ENCODE peak calls at places on chromosomes 4 and X, in ten cellular contexts. One of them, this sample, is unnamed.

GRCh38 chrX:124263743-124264142 is 68.7 kb upstream of the TEX13D start:
- DNase-seq in psoas muscle: no peak
- DNase-seq in mucosa of descending colon: no peak
- DNase-seq in fibroblast of the aortic adventitia: no peak
- DNase-seq in AG04450: no peak
- DNase-seq in dorsolateral prefrontal cortex: no peak
- DNase-seq in brain microvascular endothelial cell: no peak
- DNase-seq in left ventricle myocardium inferior: no peak
- DNase-seq in hepatocyte: no peak
- DNase-seq in AG09309: no peak
- DNase-seq in this sample: no peak

GRCh38 chr4:160091631-160092030 is 988.8 kb downstream of the RAPGEF2 start:
- DNase-seq in AG04450: no peak
- DNase-seq in hepatocyte: no peak
- DNase-seq in AG09309: no peak
- DNase-seq in psoas muscle: no peak
- DNase-seq in mucosa of descending colon: no peak
- DNase-seq in brain microvascular endothelial cell: no peak
- DNase-seq in left ventricle myocardium inferior: no peak
- DNase-seq in dorsolateral prefrontal cortex: no peak
- DNase-seq in fibroblast of the aortic adventitia: no peak
- DNase-seq in this sample: no peak

GRCh38 chr4:77215107-77215506 is 58.1 kb downstream of the CCNG2 start:
- DNase-seq in AG04450: no peak
- DNase-seq in brain microvascular endothelial cell: no peak
- DNase-seq in fibroblast of the aortic adventitia: no peak
- DNase-seq in psoas muscle: no peak
- DNase-seq in left ventricle myocardium inferior: no peak
- DNase-seq in mucosa of descending colon: no peak
- DNase-seq in hepatocyte: no peak
- DNase-seq in dorsolateral prefrontal cortex: no peak
- DNase-seq in AG09309: no peak
- DNase-seq in this sample: no peak

GRCh38 chrX:57952320-57952678 is 42.0 kb upstream of the ZXDA start:
- DNase-seq in dorsolateral prefrontal cortex: no peak
- DNase-seq in AG04450: no peak
- DNase-seq in mucosa of descending colon: peak; percentile 13
- DNase-seq in fibroblast of the aortic adventitia: no peak
- DNase-seq in left ventricle myocardium inferior: peak; percentile 15
- DNase-seq in psoas muscle: peak; percentile 27
- DNase-seq in hepatocyte: no peak
- DNase-seq in brain microvascular endothelial cell: no peak
- DNase-seq in AG09309: no peak
- DNase-seq in this sample: peak; percentile 1

GRCh38 chr4:9762823-9763475 is 18.5 kb upstream of the DRD5 start:
- DNase-seq in mucosa of descending colon: peak; percentile 24
- DNase-seq in left ventricle myocardium inferior: no peak
- DNase-seq in AG09309: peak; percentile 25
- DNase-seq in AG04450: peak; percentile 3
- DNase-seq in brain microvascular endothelial cell: peak; percentile 62
- DNase-seq in psoas muscle: no peak
- DNase-seq in fibroblast of the aortic adventitia: peak; percentile 74
- DNase-seq in hepatocyte: peak; percentile 86
- DNase-seq in dorsolateral prefrontal cortex: peak; percentile 36
- DNase-seq in this sample: peak; percentile 87

GRCh38 chrX:46551494-46552128 is 6.4 kb upstream of the ZNF674 start:
- DNase-seq in brain microvascular endothelial cell: peak; percentile 77
- DNase-seq in hepatocyte: peak; percentile 25
- DNase-seq in left ventricle myocardium inferior: no peak
- DNase-seq in AG04450: no peak
- DNase-seq in psoas muscle: no peak
- DNase-seq in AG09309: no peak
- DNase-seq in mucosa of descending colon: no peak
- DNase-seq in fibroblast of the aortic adventitia: peak; percentile 74
- DNase-seq in dorsolateral prefrontal cortex: no peak
- DNase-seq in this sample: peak; percentile 32

GRCh38 chr4:119729815-119730643 is 101.4 kb upstream of the PDE5A start:
- DNase-seq in hepatocyte: peak; percentile 77
- DNase-seq in brain microvascular endothelial cell: peak; percentile 98
- DNase-seq in left ventricle myocardium inferior: no peak
- DNase-seq in fibroblast of the aortic adventitia: peak; percentile 97
- DNase-seq in AG04450: peak; percentile 84
- DNase-seq in psoas muscle: no peak
- DNase-seq in dorsolateral prefrontal cortex: no peak
- DNase-seq in AG09309: peak; percentile 70
- DNase-seq in mucosa of descending colon: peak; percentile 64
- DNase-seq in this sample: peak; percentile 69

GRCh38 chr4:114694770-114695169 is 96.2 kb downstream of the UGT8 start:
- DNase-seq in hepatocyte: peak; percentile 46
- DNase-seq in AG09309: peak; percentile 1
- DNase-seq in psoas muscle: no peak
- DNase-seq in left ventricle myocardium inferior: no peak
- DNase-seq in mucosa of descending colon: no peak
- DNase-seq in fibroblast of the aortic adventitia: peak; percentile 49
- DNase-seq in dorsolateral prefrontal cortex: no peak
- DNase-seq in brain microvascular endothelial cell: peak; percentile 3
- DNase-seq in AG04450: no peak
- DNase-seq in this sample: peak; percentile 41

GRCh38 chr4:138010639-138011038 is 231.5 kb downstream of the SLC7A11 start:
- DNase-seq in fibroblast of the aortic adventitia: no peak
- DNase-seq in psoas muscle: no peak
- DNase-seq in brain microvascular endothelial cell: no peak
- DNase-seq in left ventricle myocardium inferior: no peak
- DNase-seq in hepatocyte: no peak
- DNase-seq in mucosa of descending colon: no peak
- DNase-seq in AG04450: no peak
- DNase-seq in AG09309: no peak
- DNase-seq in dorsolateral prefrontal cortex: no peak
- DNase-seq in this sample: no peak

GRCh38 chr4:138014664-138015288 is 227.4 kb downstream of the SLC7A11 start:
- DNase-seq in psoas muscle: no peak
- DNase-seq in dorsolateral prefrontal cortex: no peak
- DNase-seq in mucosa of descending colon: no peak
- DNase-seq in hepatocyte: no peak
- DNase-seq in AG04450: no peak
- DNase-seq in fibroblast of the aortic adventitia: no peak
- DNase-seq in left ventricle myocardium inferior: no peak
- DNase-seq in AG09309: no peak
- DNase-seq in brain microvascular endothelial cell: no peak
- DNase-seq in this sample: no peak

DNA sequence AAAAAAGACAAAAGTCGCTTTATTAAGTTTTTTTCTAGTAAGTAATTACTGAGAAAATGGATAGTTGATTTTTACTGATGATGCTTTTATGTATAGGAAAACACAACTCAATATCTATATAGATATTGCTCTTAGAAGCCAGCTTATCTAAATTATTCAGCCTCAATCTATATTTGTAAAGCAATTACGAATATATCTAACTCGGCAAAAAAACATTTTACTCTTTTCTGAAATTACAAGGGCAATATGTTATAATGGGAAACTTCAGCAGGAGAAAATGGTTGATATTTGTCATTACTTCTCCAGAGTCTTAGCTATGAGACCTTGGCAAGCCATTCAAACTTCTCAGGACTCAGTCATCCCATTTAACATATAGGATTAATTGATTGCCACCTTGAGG is 228.5 kb downstream of the SLC7A11 start:
- DNase-seq in hepatocyte: no peak
- DNase-seq in brain microvascular endothelial cell: no peak
- DNase-seq in psoas muscle: no peak
- DNase-seq in dorsolateral prefrontal cortex: no peak
- DNase-seq in AG09309: no peak
- DNase-seq in fibroblast of the aortic adventitia: no peak
- DNase-seq in left ventricle myocardium inferior: no peak
- DNase-seq in AG04450: no peak
- DNase-seq in mucosa of descending colon: no peak
- DNase-seq in this sample: no peak
- TF ChIP-seq CTCF in hepatocyte: no peak
- TF ChIP-seq CTCF in brain microvascular endothelial cell: no peak
- TF ChIP-seq CTCF in psoas muscle: no peak
- TF ChIP-seq CTCF in dorsolateral prefrontal cortex: no peak
- TF ChIP-seq CTCF in AG09309: no peak
- TF ChIP-seq CTCF in fibroblast of the aortic adventitia: no peak
- TF ChIP-seq CTCF in left ventricle myocardium inferior: no peak
- TF ChIP-seq CTCF in AG04450: no peak
- TF ChIP-seq CTCF in mucosa of descending colon: no peak
- TF ChIP-seq CTCF in this sample: no peak

DNA sequence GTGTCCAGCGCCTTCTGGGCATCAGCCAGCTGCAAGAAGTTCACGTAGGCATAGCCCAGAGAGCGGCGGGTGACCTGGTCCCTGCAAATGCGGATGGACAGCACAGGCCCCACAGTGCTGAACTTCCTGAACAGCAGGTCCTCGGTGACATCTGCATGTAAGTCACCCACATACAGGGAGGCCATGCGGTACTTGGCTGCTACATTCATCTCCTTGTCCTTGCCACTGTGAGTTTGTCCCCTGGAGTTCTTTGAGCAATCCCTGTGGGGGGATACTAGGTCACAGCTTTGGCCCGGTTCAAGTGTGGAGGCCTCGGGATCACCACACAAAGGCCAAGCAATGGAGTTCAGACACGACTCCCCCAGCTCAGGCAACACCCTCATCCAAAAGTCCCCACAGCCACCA is 776 bp downstream of the PABPC4L start:
- DNase-seq in AG04450: no peak
- DNase-seq in psoas muscle: no peak
- DNase-seq in left ventricle myocardium inferior: no peak
- DNase-seq in brain microvascular endothelial cell: no peak
- DNase-seq in dorsolateral prefrontal cortex: no peak
- DNase-seq in AG09309: no peak
- DNase-seq in fibroblast of the aortic adventitia: no peak
- DNase-seq in mucosa of descending colon: no peak
- DNase-seq in hepatocyte: no peak
- DNase-seq in this sample: no peak
- H3K4me3 ChIP-seq in AG04450: peak overlapping the region; percentile 57
- H3K4me3 ChIP-seq in psoas muscle: peak overlapping the region; percentile 68
- H3K4me3 ChIP-seq in left ventricle myocardium inferior: peak overlapping the region; percentile 71
- H3K4me3 ChIP-seq in brain microvascular endothelial cell: peak overlapping the region; percentile 54
- H3K4me3 ChIP-seq in dorsolateral prefrontal cortex: peak overlapping the region; percentile 48
- H3K4me3 ChIP-seq in AG09309: peak overlapping the region; percentile 20
- H3K4me3 ChIP-seq in fibroblast of the aortic adventitia: peak overlapping the region; percentile 39
- H3K4me3 ChIP-seq in mucosa of descending colon: no peak overlapping the region
- H3K4me3 ChIP-seq in hepatocyte: peak overlapping the region; percentile 36
- H3K4me3 ChIP-seq in this sample: peak overlapping the region; percentile 46

GRCh38 chrX:55161581-55161980 is 58.6 kb upstream of the PAGE5 start:
- DNase-seq in fibroblast of the aortic adventitia: peak; percentile 4
- DNase-seq in psoas muscle: no peak
- DNase-seq in brain microvascular endothelial cell: no peak
- DNase-seq in left ventricle myocardium inferior: no peak
- DNase-seq in AG09309: no peak
- DNase-seq in mucosa of descending colon: no peak
- DNase-seq in hepatocyte: no peak
- DNase-seq in AG04450: no peak
- DNase-seq in dorsolateral prefrontal cortex: no peak
- DNase-seq in this sample: no peak

GRCh38 chrX:55159556-55159955 is 60.6 kb upstream of the PAGE5 start:
- DNase-seq in AG09309: no peak
- DNase-seq in AG04450: no peak
- DNase-seq in left ventricle myocardium inferior: no peak
- DNase-seq in brain microvascular endothelial cell: no peak
- DNase-seq in dorsolateral prefrontal cortex: no peak
- DNase-seq in fibroblast of the aortic adventitia: no peak
- DNase-seq in psoas muscle: no peak
- DNase-seq in hepatocyte: no peak
- DNase-seq in mucosa of descending colon: no peak
- DNase-seq in this sample: no peak

GRCh38 chrX:55163171-55163570 is 57.0 kb upstream of the PAGE5 start:
- DNase-seq in psoas muscle: no peak
- DNase-seq in fibroblast of the aortic adventitia: no peak
- DNase-seq in AG09309: no peak
- DNase-seq in hepatocyte: no peak
- DNase-seq in left ventricle myocardium inferior: no peak
- DNase-seq in mucosa of descending colon: no peak
- DNase-seq in dorsolateral prefrontal cortex: no peak
- DNase-seq in AG04450: no peak
- DNase-seq in brain microvascular endothelial cell: no peak
- DNase-seq in this sample: no peak

DNA sequence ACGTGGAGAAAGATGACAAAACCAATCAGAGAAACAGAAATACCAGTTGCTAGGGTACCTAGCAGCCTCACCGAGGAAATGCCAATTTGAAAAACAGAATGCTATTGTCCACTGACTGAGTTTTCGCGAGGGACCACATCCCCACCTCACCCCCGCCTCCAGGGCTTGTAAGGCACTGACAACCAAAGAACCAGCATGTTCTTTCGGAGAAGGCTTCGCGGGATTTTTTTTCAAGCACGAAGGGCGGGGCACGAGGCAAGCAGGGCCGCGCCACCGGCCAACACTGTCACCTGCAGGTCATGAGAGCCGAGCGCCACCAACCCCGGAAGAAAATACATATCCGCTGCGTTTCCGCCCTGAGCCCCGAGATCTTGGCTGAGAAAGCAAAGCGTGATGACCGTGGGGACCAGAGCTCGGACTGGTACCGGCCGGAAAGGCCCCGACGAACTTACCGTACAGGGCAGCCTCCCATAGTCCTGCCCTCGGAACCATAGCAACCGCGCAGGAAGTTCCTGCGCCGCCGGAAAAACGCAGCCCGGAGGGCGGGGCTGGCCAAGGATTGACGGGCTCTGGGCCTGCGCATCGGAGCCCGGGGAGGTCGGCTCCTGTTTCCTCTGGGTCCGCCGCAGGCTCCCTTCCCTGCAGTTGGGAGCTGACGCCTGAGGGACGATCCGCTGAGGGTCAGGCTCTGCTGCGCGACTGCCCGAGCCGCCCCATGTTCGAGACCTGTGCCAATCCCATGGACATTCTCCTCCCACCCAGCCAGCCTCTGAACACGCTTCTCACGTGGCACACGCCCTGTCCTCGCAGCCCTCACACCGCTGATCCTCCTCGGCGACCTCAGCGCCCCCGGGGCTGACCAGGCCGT is 59.2 kb upstream of the PAGE5 start:
- DNase-seq in dorsolateral prefrontal cortex: peak; percentile 83
- DNase-seq in left ventricle myocardium inferior: peak; percentile 89
- DNase-seq in hepatocyte: peak; percentile 91
- DNase-seq in AG09309: peak; percentile 37
- DNase-seq in mucosa of descending colon: peak; percentile 90
- DNase-seq in AG04450: peak; percentile 59
- DNase-seq in fibroblast of the aortic adventitia: peak; percentile 82
- DNase-seq in psoas muscle: peak; percentile 92
- DNase-seq in brain microvascular endothelial cell: peak; percentile 77
- DNase-seq in this sample: peak; percentile 86
- TF ChIP-seq CTCF in dorsolateral prefrontal cortex: peak; percentile 40
- TF ChIP-seq CTCF in left ventricle myocardium inferior: peak; percentile 44
- TF ChIP-seq CTCF in hepatocyte: peak; percentile 55
- TF ChIP-seq CTCF in AG09309: no peak
- TF ChIP-seq CTCF in mucosa of descending colon: no peak
- TF ChIP-seq CTCF in AG04450: peak; percentile 13
- TF ChIP-seq CTCF in fibroblast of the aortic adventitia: peak; percentile 5
- TF ChIP-seq CTCF in psoas muscle: no peak
- TF ChIP-seq CTCF in brain microvascular endothelial cell: peak; percentile 45
- TF ChIP-seq CTCF in this sample: peak; percentile 9

GRCh38 chr4:163598489-163598888 is 104.0 kb downstream of the TMA16 start:
- DNase-seq in AG09309: no peak
- DNase-seq in dorsolateral prefrontal cortex: no peak
- DNase-seq in hepatocyte: no peak
- DNase-seq in fibroblast of the aortic adventitia: no peak
- DNase-seq in left ventricle myocardium inferior: no peak
- DNase-seq in mucosa of descending colon: no peak
- DNase-seq in AG04450: no peak
- DNase-seq in psoas muscle: no peak
- DNase-seq in brain microvascular endothelial cell: no peak
- DNase-seq in this sample: no peak

GRCh38 chr4:163603246-163603645 is 108.8 kb downstream of the TMA16 start:
- DNase-seq in fibroblast of the aortic adventitia: no peak
- DNase-seq in hepatocyte: no peak
- DNase-seq in brain microvascular endothelial cell: no peak
- DNase-seq in left ventricle myocardium inferior: no peak
- DNase-seq in AG04450: no peak
- DNase-seq in dorsolateral prefrontal cortex: no peak
- DNase-seq in AG09309: no peak
- DNase-seq in mucosa of descending colon: no peak
- DNase-seq in psoas muscle: no peak
- DNase-seq in this sample: no peak

GRCh38 chr4:163598028-163598427 is 103.5 kb downstream of the TMA16 start:
- DNase-seq in mucosa of descending colon: no peak
- DNase-seq in brain microvascular endothelial cell: no peak
- DNase-seq in fibroblast of the aortic adventitia: no peak
- DNase-seq in hepatocyte: no peak
- DNase-seq in AG04450: no peak
- DNase-seq in dorsolateral prefrontal cortex: no peak
- DNase-seq in psoas muscle: no peak
- DNase-seq in AG09309: no peak
- DNase-seq in left ventricle myocardium inferior: no peak
- DNase-seq in this sample: no peak

GRCh38 chr4:163595590-163595989 is 101.1 kb downstream of the TMA16 start:
- DNase-seq in psoas muscle: no peak
- DNase-seq in AG09309: no peak
- DNase-seq in left ventricle myocardium inferior: no peak
- DNase-seq in fibroblast of the aortic adventitia: no peak
- DNase-seq in dorsolateral prefrontal cortex: no peak
- DNase-seq in hepatocyte: no peak
- DNase-seq in mucosa of descending colon: no peak
- DNase-seq in AG04450: no peak
- DNase-seq in brain microvascular endothelial cell: no peak
- DNase-seq in this sample: no peak

DNA sequence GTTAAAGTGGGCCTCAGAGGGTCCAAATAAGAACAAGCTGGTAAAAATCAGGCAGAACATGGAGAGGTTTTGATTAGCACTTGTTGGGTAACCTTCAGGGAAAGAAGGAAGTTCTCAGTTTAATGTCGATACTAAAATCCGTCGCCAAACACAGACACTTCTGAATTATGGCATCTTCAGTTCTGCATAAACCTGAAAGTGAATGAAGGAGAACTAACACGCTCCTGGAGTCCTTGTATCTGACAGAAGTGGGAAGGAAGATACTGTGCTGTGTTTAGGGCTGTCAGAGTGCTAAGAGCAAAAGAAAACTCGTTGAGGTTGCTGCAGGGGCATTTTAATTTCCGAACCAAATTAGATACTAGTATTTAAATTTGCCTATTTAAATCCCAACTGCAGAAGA is 106.2 kb downstream of the TMA16 start:
- DNase-seq in left ventricle myocardium inferior: no peak
- DNase-seq in AG04450: no peak
- DNase-seq in brain microvascular endothelial cell: no peak
- DNase-seq in AG09309: no peak
- DNase-seq in dorsolateral prefrontal cortex: no peak
- DNase-seq in psoas muscle: no peak
- DNase-seq in fibroblast of the aortic adventitia: no peak
- DNase-seq in hepatocyte: no peak
- DNase-seq in mucosa of descending colon: no peak
- DNase-seq in this sample: no peak
- H3K4me3 ChIP-seq in left ventricle myocardium inferior: no peak overlapping the region
- H3K4me3 ChIP-seq in AG04450: no peak overlapping the region
- H3K4me3 ChIP-seq in brain microvascular endothelial cell: no peak overlapping the region
- H3K4me3 ChIP-seq in AG09309: no peak overlapping the region
- H3K4me3 ChIP-seq in dorsolateral prefrontal cortex: no peak overlapping the region
- H3K4me3 ChIP-seq in psoas muscle: no peak overlapping the region
- H3K4me3 ChIP-seq in fibroblast of the aortic adventitia: no peak overlapping the region
- H3K4me3 ChIP-seq in hepatocyte: no peak overlapping the region
- H3K4me3 ChIP-seq in mucosa of descending colon: no peak overlapping the region
- H3K4me3 ChIP-seq in this sample: no peak overlapping the region